ENCODE peak calls at places on chromosomes 4 and X, in nine cellular contexts. One of them, this sample, is unnamed.

GRCh38 chrX:1582686-1583437 is 8.5 kb upstream of the AKAP17A start:
- DNase-seq in tibial artery: no peak
- DNase-seq in GM20000: peak
- DNase-seq in tibial nerve: no peak
- DNase-seq in GM12865: peak
- DNase-seq in HFFc6: peak
- DNase-seq in A549: peak
- DNase-seq in progenitor cell of endocrine pancreas: no peak
- DNase-seq in MM.1S: peak
- DNase-seq in this sample: peak

GRCh38 chr4:19205853-19206252 is 1045.9 kb upstream of the SLIT2 start:
- DNase-seq in GM12865: no peak
- DNase-seq in progenitor cell of endocrine pancreas: no peak
- DNase-seq in HFFc6: no peak
- DNase-seq in A549: no peak
- DNase-seq in GM20000: no peak
- DNase-seq in tibial nerve: no peak
- DNase-seq in MM.1S: no peak
- DNase-seq in tibial artery: no peak
- DNase-seq in this sample: no peak

GRCh38 chrX:64398088-64398487 is 2.8 kb upstream of the MTMR8 start:
- DNase-seq in GM12865: no peak
- DNase-seq in HFFc6: no peak
- DNase-seq in MM.1S: no peak
- DNase-seq in tibial nerve: no peak
- DNase-seq in tibial artery: no peak
- DNase-seq in progenitor cell of endocrine pancreas: no peak
- DNase-seq in GM20000: no peak
- DNase-seq in A549: no peak
- DNase-seq in this sample: no peak

GRCh38 chrX:133640161-133641015 is 225.1 kb upstream of the GPC4 start:
- DNase-seq in tibial artery: no peak
- DNase-seq in progenitor cell of endocrine pancreas: no peak
- DNase-seq in GM20000: no peak
- DNase-seq in MM.1S: no peak
- DNase-seq in GM12865: no peak
- DNase-seq in A549: no peak
- DNase-seq in HFFc6: no peak
- DNase-seq in tibial nerve: no peak
- DNase-seq in this sample: peak

GRCh38 chr4:107131295-107131694 is 95.2 kb upstream of the DKK2 start:
- DNase-seq in progenitor cell of endocrine pancreas: no peak
- DNase-seq in tibial artery: no peak
- DNase-seq in GM20000: no peak
- DNase-seq in tibial nerve: no peak
- DNase-seq in MM.1S: no peak
- DNase-seq in HFFc6: peak
- DNase-seq in GM12865: no peak
- DNase-seq in A549: no peak
- DNase-seq in this sample: no peak

GRCh38 chr4:92455956-92456355 is 152.2 kb downstream of the GRID2 start:
- DNase-seq in MM.1S: no peak
- DNase-seq in A549: no peak
- DNase-seq in tibial nerve: no peak
- DNase-seq in tibial artery: no peak
- DNase-seq in GM12865: no peak
- DNase-seq in progenitor cell of endocrine pancreas: no peak
- DNase-seq in GM20000: no peak
- DNase-seq in HFFc6: no peak
- DNase-seq in this sample: no peak

GRCh38 chr4:76256968-76257367 is 5.4 kb downstream of the FAM47E start:
- DNase-seq in progenitor cell of endocrine pancreas: no peak
- DNase-seq in tibial artery: no peak
- DNase-seq in tibial nerve: no peak
- DNase-seq in HFFc6: no peak
- DNase-seq in MM.1S: no peak
- DNase-seq in GM12865: no peak
- DNase-seq in A549: no peak
- DNase-seq in GM20000: no peak
- DNase-seq in this sample: no peak

GRCh38 chr4:127606823-127607222 is 25.9 kb upstream of the INTU start:
- DNase-seq in A549: no peak
- DNase-seq in tibial nerve: no peak
- DNase-seq in progenitor cell of endocrine pancreas: no peak
- DNase-seq in GM20000: no peak
- DNase-seq in MM.1S: no peak
- DNase-seq in HFFc6: no peak
- DNase-seq in tibial artery: no peak
- DNase-seq in GM12865: no peak
- DNase-seq in this sample: no peak

GRCh38 chr4:3803475-3803847 is 37.3 kb downstream of the ADRA2C start:
- DNase-seq in MM.1S: no peak
- DNase-seq in GM20000: no peak
- DNase-seq in tibial nerve: no peak
- DNase-seq in GM12865: no peak
- DNase-seq in A549: no peak
- DNase-seq in tibial artery: no peak
- DNase-seq in progenitor cell of endocrine pancreas: no peak
- DNase-seq in HFFc6: no peak
- DNase-seq in this sample: no peak

GRCh38 chr4:1351854-1352633 is 5.0 kb downstream of the UVSSA start:
- DNase-seq in A549: peak
- DNase-seq in GM20000: peak
- DNase-seq in GM12865: peak
- DNase-seq in tibial artery: peak
- DNase-seq in progenitor cell of endocrine pancreas: peak
- DNase-seq in HFFc6: peak
- DNase-seq in tibial nerve: peak
- DNase-seq in MM.1S: peak
- DNase-seq in this sample: peak

GRCh38 chrX:11787564-11787963 is 29.5 kb downstream of the MSL3 start:
- DNase-seq in progenitor cell of endocrine pancreas: peak
- DNase-seq in MM.1S: no peak
- DNase-seq in GM12865: peak
- DNase-seq in HFFc6: peak
- DNase-seq in A549: peak
- DNase-seq in tibial artery: no peak
- DNase-seq in GM20000: no peak
- DNase-seq in tibial nerve: peak
- DNase-seq in this sample: peak

GRCh38 chr4:169649545-169650226 is 29.3 kb downstream of the CLCN3 start:
- DNase-seq in tibial artery: no peak
- DNase-seq in MM.1S: no peak
- DNase-seq in A549: no peak
- DNase-seq in GM12865: no peak
- DNase-seq in HFFc6: no peak
- DNase-seq in progenitor cell of endocrine pancreas: no peak
- DNase-seq in tibial nerve: no peak
- DNase-seq in GM20000: no peak
- DNase-seq in this sample: no peak

DNA sequence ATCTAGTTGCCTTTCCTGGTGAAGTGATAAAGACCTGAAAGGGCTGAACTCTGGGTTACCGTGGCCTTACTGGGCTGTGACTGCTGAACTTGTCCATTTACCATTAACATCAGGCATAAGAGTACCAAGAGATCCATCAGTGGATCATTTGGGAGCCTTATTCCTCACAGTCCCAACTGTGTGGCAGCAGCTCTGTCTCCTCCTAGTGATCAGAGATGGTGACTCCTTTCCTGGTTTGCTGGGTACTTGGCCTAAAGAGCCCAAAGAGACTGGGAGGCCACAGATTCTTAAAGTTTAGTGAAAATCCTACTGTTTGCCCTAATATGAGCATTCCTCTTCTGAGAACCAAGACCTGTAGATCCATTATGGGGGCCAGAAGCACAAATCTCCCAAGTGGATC is 56.3 kb upstream of the ATP6AP2 start:
- DNase-seq in A549: no peak
- DNase-seq in progenitor cell of endocrine pancreas: no peak
- DNase-seq in MM.1S: no peak
- DNase-seq in HFFc6: no peak
- DNase-seq in tibial nerve: no peak
- DNase-seq in GM20000: no peak
- DNase-seq in GM12865: no peak
- DNase-seq in tibial artery: no peak
- DNase-seq in this sample: no peak
- TF ChIP-seq CTCF in A549: no peak
- TF ChIP-seq CTCF in progenitor cell of endocrine pancreas: no peak
- TF ChIP-seq CTCF in MM.1S: no peak
- TF ChIP-seq CTCF in HFFc6: no peak
- TF ChIP-seq CTCF in tibial nerve: no peak
- TF ChIP-seq CTCF in GM20000: no peak
- TF ChIP-seq CTCF in GM12865: no peak
- TF ChIP-seq CTCF in tibial artery: no peak
- TF ChIP-seq CTCF in this sample: no peak

GRCh38 chr4:174320501-174321199 is 36.9 kb downstream of the CEP44 start:
- DNase-seq in HFFc6: no peak
- DNase-seq in tibial nerve: no peak
- DNase-seq in A549: no peak
- DNase-seq in GM20000: no peak
- DNase-seq in progenitor cell of endocrine pancreas: no peak
- DNase-seq in tibial artery: no peak
- DNase-seq in GM12865: no peak
- DNase-seq in MM.1S: no peak
- DNase-seq in this sample: no peak

GRCh38 chr4:174317531-174317930 is 33.8 kb downstream of the CEP44 start:
- DNase-seq in A549: no peak
- DNase-seq in MM.1S: no peak
- DNase-seq in HFFc6: no peak
- DNase-seq in tibial artery: no peak
- DNase-seq in progenitor cell of endocrine pancreas: no peak
- DNase-seq in GM12865: no peak
- DNase-seq in GM20000: no peak
- DNase-seq in tibial nerve: no peak
- DNase-seq in this sample: no peak

GRCh38 chr4:174316954-174317353 is 33.2 kb downstream of the CEP44 start:
- DNase-seq in MM.1S: no peak
- DNase-seq in A549: no peak
- DNase-seq in GM12865: no peak
- DNase-seq in GM20000: no peak
- DNase-seq in progenitor cell of endocrine pancreas: no peak
- DNase-seq in tibial artery: no peak
- DNase-seq in HFFc6: no peak
- DNase-seq in tibial nerve: no peak
- DNase-seq in this sample: no peak

GRCh38 chr4:174316546-174316945 is 32.8 kb downstream of the CEP44 start:
- DNase-seq in tibial artery: no peak
- DNase-seq in A549: no peak
- DNase-seq in HFFc6: no peak
- DNase-seq in tibial nerve: no peak
- DNase-seq in progenitor cell of endocrine pancreas: no peak
- DNase-seq in MM.1S: no peak
- DNase-seq in GM20000: no peak
- DNase-seq in GM12865: no peak
- DNase-seq in this sample: no peak

GRCh38 chr4:174318829-174319764 is 35.4 kb downstream of the CEP44 start:
- DNase-seq in tibial artery: no peak
- DNase-seq in A549: no peak
- DNase-seq in GM12865: peak
- DNase-seq in GM20000: peak
- DNase-seq in HFFc6: peak
- DNase-seq in progenitor cell of endocrine pancreas: no peak
- DNase-seq in MM.1S: peak
- DNase-seq in tibial nerve: no peak
- DNase-seq in this sample: no peak
- TF ChIP-seq CTCF in tibial artery: peak
- TF ChIP-seq CTCF in A549: peak
- TF ChIP-seq CTCF in GM12865: peak
- TF ChIP-seq CTCF in GM20000: peak
- TF ChIP-seq CTCF in HFFc6: peak
- TF ChIP-seq CTCF in progenitor cell of endocrine pancreas: peak
- TF ChIP-seq CTCF in MM.1S: peak
- TF ChIP-seq CTCF in tibial nerve: peak
- TF ChIP-seq CTCF in this sample: peak

GRCh38 chr4:173381610-173382009 is 10.9 kb downstream of the SAP30 start:
- DNase-seq in GM20000: no peak
- DNase-seq in progenitor cell of endocrine pancreas: no peak
- DNase-seq in MM.1S: no peak
- DNase-seq in tibial nerve: no peak
- DNase-seq in tibial artery: no peak
- DNase-seq in HFFc6: no peak
- DNase-seq in GM12865: no peak
- DNase-seq in A549: no peak
- DNase-seq in this sample: no peak
- TF ChIP-seq CTCF in GM20000: no peak
- TF ChIP-seq CTCF in progenitor cell of endocrine pancreas: no peak
- TF ChIP-seq CTCF in MM.1S: no peak
- TF ChIP-seq CTCF in tibial nerve: no peak
- TF ChIP-seq CTCF in tibial artery: no peak
- TF ChIP-seq CTCF in HFFc6: no peak
- TF ChIP-seq CTCF in GM12865: no peak
- TF ChIP-seq CTCF in A549: no peak
- TF ChIP-seq CTCF in this sample: no peak

GRCh38 chr4:2462218-2462991 is 6.5 kb upstream of the RNF4 start:
- DNase-seq in HFFc6: peak
- DNase-seq in GM20000: peak
- DNase-seq in progenitor cell of endocrine pancreas: peak
- DNase-seq in GM12865: peak
- DNase-seq in tibial artery: peak
- DNase-seq in A549: peak
- DNase-seq in tibial nerve: peak
- DNase-seq in MM.1S: peak
- DNase-seq in this sample: peak
- TF ChIP-seq CTCF in HFFc6: peak
- TF ChIP-seq CTCF in GM20000: peak
- TF ChIP-seq CTCF in progenitor cell of endocrine pancreas: peak
- TF ChIP-seq CTCF in GM12865: peak
- TF ChIP-seq CTCF in tibial artery: peak
- TF ChIP-seq CTCF in A549: peak
- TF ChIP-seq CTCF in tibial nerve: peak
- TF ChIP-seq CTCF in MM.1S: peak
- TF ChIP-seq CTCF in this sample: peak

DNA sequence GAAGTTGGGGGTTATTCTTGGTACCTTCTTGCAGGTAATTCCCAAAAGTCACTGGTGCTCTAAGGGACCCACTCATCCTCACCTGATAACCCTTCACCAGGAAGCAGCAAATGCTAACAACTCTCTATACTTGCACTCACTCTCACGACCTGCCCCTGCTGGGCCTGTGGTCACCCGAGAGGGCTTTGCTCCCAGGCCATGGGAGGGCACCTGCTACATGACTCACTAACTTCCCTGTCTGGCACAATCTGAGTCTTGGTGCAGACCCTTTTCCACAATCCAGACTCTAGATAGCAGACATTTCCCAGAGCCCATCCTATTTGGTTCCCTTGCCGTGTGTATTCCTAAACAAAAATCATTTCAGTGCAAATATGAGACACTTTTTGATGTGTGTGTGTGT is 403.8 kb upstream of the FAT1 start:
- DNase-seq in GM12865: no peak
- DNase-seq in GM20000: no peak
- DNase-seq in tibial artery: no peak
- DNase-seq in tibial nerve: no peak
- DNase-seq in progenitor cell of endocrine pancreas: no peak
- DNase-seq in MM.1S: no peak
- DNase-seq in A549: no peak
- DNase-seq in HFFc6: no peak
- DNase-seq in this sample: no peak
- TF ChIP-seq CTCF in GM12865: no peak
- TF ChIP-seq CTCF in GM20000: no peak
- TF ChIP-seq CTCF in tibial artery: no peak
- TF ChIP-seq CTCF in tibial nerve: no peak
- TF ChIP-seq CTCF in progenitor cell of endocrine pancreas: no peak
- TF ChIP-seq CTCF in MM.1S: no peak
- TF ChIP-seq CTCF in A549: no peak
- TF ChIP-seq CTCF in HFFc6: no peak
- TF ChIP-seq CTCF in this sample: no peak

GRCh38 chr4:126051709-126052424 is 737.1 kb downstream of the FAT4 start:
- DNase-seq in HFFc6: peak
- DNase-seq in GM12865: no peak
- DNase-seq in tibial artery: no peak
- DNase-seq in GM20000: no peak
- DNase-seq in progenitor cell of endocrine pancreas: no peak
- DNase-seq in tibial nerve: no peak
- DNase-seq in A549: no peak
- DNase-seq in MM.1S: no peak
- DNase-seq in this sample: no peak
- TF ChIP-seq CTCF in HFFc6: peak
- TF ChIP-seq CTCF in GM12865: no peak
- TF ChIP-seq CTCF in tibial artery: peak
- TF ChIP-seq CTCF in GM20000: no peak
- TF ChIP-seq CTCF in progenitor cell of endocrine pancreas: no peak
- TF ChIP-seq CTCF in tibial nerve: peak
- TF ChIP-seq CTCF in A549: no peak
- TF ChIP-seq CTCF in MM.1S: no peak
- TF ChIP-seq CTCF in this sample: no peak